ENCODE peak calls at places on chromosomes 11 and 22, in seven cellular contexts. B is NCI-H146, R is caudate nucleus, H is HuH-7.5, P is RWPE1, O is AG08396, Q is NCI-H1105 treated with DMSO at 0.1 percent for 48 hours. S is an unnamed sample.

GRCh38 chr11:83249972-83250593 is 36.1 kb downstream of the CCDC90B start:
- DNase-seq in B (peak; percentile 17), R (no peak), H (no peak), P (peak; percentile 58), O (peak; percentile 34), Q (peak; percentile 49), S (no peak)

GRCh38 chr22:44543781-44544181 is 45.7 kb upstream of the RTL6 start:
- DNase-seq in B (no peak), R (no peak), H (no peak), P (no peak), O (no peak), Q (no peak), S (no peak)

GRCh38 chr22:21626073-21626734 is 3.6 kb downstream of the YDJC start:
- DNase-seq in B (no peak), R (no peak), H (no peak), P (no peak), O (no peak), Q (no peak), S (no peak)

GRCh38 chr22:46069518-46070214 is 80.7 kb upstream of the PPARA start:
- DNase-seq in B (peak; percentile 76), R (peak; percentile 66), H (no peak), P (peak; percentile 64), O (peak; percentile 78), Q (peak; percentile 96), S (no peak)

GRCh38 chr11:568306-569259 is 7.7 kb upstream of the PHRF1 start:
- DNase-seq in B (peak; percentile 96), R (peak; percentile 62), H (peak; percentile 97), P (peak; percentile 93), O (peak; percentile 99), Q (peak; percentile 92), S (peak; percentile 86)

GRCh38 chr22:38762607-38763006 is 6.8 kb upstream of the SUN2 start:
- DNase-seq in B (no peak), R (peak; percentile 17), H (no peak), P (no peak), O (no peak), Q (no peak), S (no peak)

GRCh38 chr22:41290262-41291221 is 4.6 kb upstream of the RANGAP1 start:
- DNase-seq in B (no peak), R (no peak), H (no peak), P (peak; percentile 43), O (peak; percentile 77), Q (no peak), S (no peak)

GRCh38 chr11:103601230-103601846 is 435.1 kb upstream of the DDI1 start:
- DNase-seq in B (peak; percentile 48), R (no peak), H (peak; percentile 20), P (peak; percentile 70), O (peak; percentile 66), Q (peak; percentile 64), S (no peak)

GRCh38 chr22:23862103-23862502 is 4.4 kb downstream of the SLC2A11 start:
- DNase-seq in B (peak; percentile 35), R (no peak), H (peak; percentile 67), P (no peak), O (peak; percentile 50), Q (peak; percentile 38), S (no peak)

GRCh38 chr11:17314232-17314547 is 37.4 kb upstream of the NCR3LG1 start:
- DNase-seq in B (no peak), R (no peak), H (no peak), P (peak; percentile 45), O (peak; percentile 58), Q (peak; percentile 37), S (no peak)

GRCh38 chr11:133712235-133712634 is 133.1 kb downstream of the SPATA19 start:
- DNase-seq in B (no peak), R (no peak), H (no peak), P (no peak), O (no peak), Q (no peak), S (no peak)

GRCh38 chr22:21020802-21021429 is 6.0 kb downstream of the P2RX6 start:
- DNase-seq in B (no peak), R (no peak), H (peak; percentile 75), P (no peak), O (no peak), Q (peak; percentile 9), S (no peak)

GRCh38 chr11:56521955-56522354 is 21.1 kb downstream of the OR5M11 start:
- DNase-seq in B (no peak), R (no peak), H (no peak), P (no peak), O (no peak), Q (peak; percentile 2), S (no peak)

GRCh38 chr22:19844423-19845368 is 10.0 kb downstream of the GNB1L start:
- DNase-seq in B (no peak), R (no peak), H (no peak), P (no peak), O (peak; percentile 41), Q (no peak), S (no peak)

GRCh38 chr22:23036684-23037428 is 33.5 kb upstream of the GNAZ start:
- DNase-seq in B (peak; percentile 10), R (no peak), H (no peak), P (no peak), O (peak; percentile 14), Q (no peak), S (no peak)

GRCh38 chr11:66851698-66852465 is 5.0 kb upstream of the LRFN4 start:
- DNase-seq in B (no peak), R (no peak), H (peak; percentile 99), P (no peak), O (no peak), Q (no peak), S (no peak)

GRCh38 chr11:114075891-114076441 is 16.5 kb downstream of the ZBTB16 start:
- DNase-seq in B (no peak), R (no peak), H (no peak), P (no peak), O (peak; percentile 63), Q (no peak), S (peak; percentile 27)

GRCh38 chr11:62392944-62393628 is 25.7 kb upstream of the SCGB1A1 start:
- DNase-seq in B (peak; percentile 35), R (no peak), H (no peak), P (peak; percentile 65), O (no peak), Q (no peak), S (no peak)

GRCh38 chr11:115933564-115933963 is 429.3 kb upstream of the CADM1 start:
- DNase-seq in B (no peak), R (no peak), H (no peak), P (no peak), O (no peak), Q (peak; percentile 25), S (no peak)

GRCh38 chr11:70608568-70609314 is 210.4 kb downstream of the CTTN start:
- DNase-seq in B (no peak), R (no peak), H (peak; percentile 85), P (no peak), O (peak; percentile 47), Q (no peak), S (no peak)

GRCh38 chr22:19965771-19966709 is 24.4 kb upstream of the TXNRD2 start:
- DNase-seq in B (no peak), R (no peak), H (no peak), P (no peak), O (no peak), Q (peak; percentile 70), S (no peak)

GRCh38 chr11:93059074-93059957 is 89.9 kb downstream of the MTNR1B start:
- DNase-seq in B (no peak), R (no peak), H (no peak), P (no peak), O (no peak), Q (peak; percentile 33), S (no peak)

GRCh38 chr11:10866893-10867331 is 9.1 kb upstream of the ZBED5 start:
- DNase-seq in B (no peak), R (no peak), H (no peak), P (no peak), O (no peak), Q (no peak), S (no peak)

GRCh38 chr11:128039140-128040021 is 548.0 kb downstream of the ETS1 start:
- DNase-seq in B (no peak), R (no peak), H (no peak), P (peak; percentile 30), O (peak; percentile 65), Q (no peak), S (peak; percentile 59)